ENCODE peak calls at places on chromosomes 3 and 15, in nine cellular contexts. S is uterus, Y is stomach, T is suprapubic skin, O is Peyer's patch, P is sigmoid colon, M is breast epithelium, E is endothelial cell of umbilical vein, W is body of pancreas. C is an unnamed sample.
A peak's percentile ranks its signal among the peaks of the same experiment; 100 is the strongest.

GRCh38 chr3:189787622-189788021 is 156.4 kb downstream of the TP63 start:
- DNase-seq in W (no peak), E (peak; percentile 25), P (no peak), S (no peak), M (no peak), T (no peak), O (no peak), Y (no peak), C (no peak)

GRCh38 chr3:43915546-43915945 is 224.8 kb downstream of the ABHD5 start:
- DNase-seq in M (no peak), P (no peak), W (no peak), E (no peak), O (no peak), S (no peak), Y (no peak), T (no peak), C (no peak)

GRCh38 chr3:76500746-76501275 is 539.1 kb upstream of the ROBO2 start:
- DNase-seq in P (no peak), E (no peak), Y (no peak), O (no peak), S (no peak), W (no peak), T (no peak), M (no peak), C (no peak)

GRCh38 chr3:192772495-192772894 is 45.2 kb upstream of the FGF12 start:
- DNase-seq in S (no peak), M (no peak), E (peak; percentile 19), W (peak; percentile 25), T (no peak), O (no peak), P (no peak), Y (peak; percentile 35), C (no peak)

GRCh38 chr3:71018794-71019193 is 564.7 kb downstream of the FOXP1 start:
- DNase-seq in M (no peak), S (no peak), P (no peak), T (no peak), Y (no peak), E (no peak), W (no peak), O (no peak), C (no peak)

GRCh38 chr15:60757831-60758570 is 279.1 kb upstream of the ICE2 start:
- DNase-seq in T (no peak), P (peak; percentile 67), E (no peak), O (no peak), S (peak; percentile 28), Y (peak; percentile 31), W (peak; percentile 62), M (no peak), C (no peak)

GRCh38 chr3:177352424-177352823 is 155.1 kb upstream of the TBL1XR1 start:
- DNase-seq in Y (no peak), P (no peak), M (no peak), E (no peak), S (no peak), W (no peak), T (no peak), O (no peak), C (no peak)

GRCh38 chr3:128537091-128537703 is 44.2 kb upstream of the GATA2 start:
- DNase-seq in W (no peak), T (no peak), O (no peak), Y (no peak), E (no peak), P (no peak), S (no peak), M (no peak), C (no peak)

GRCh38 chr15:74176262-74177208 is 3.0 kb downstream of the ISLR start:
- DNase-seq in M (peak; percentile 15), W (no peak), T (peak; percentile 49), E (no peak), O (no peak), Y (no peak), P (peak; percentile 64), S (peak; percentile 15), C (no peak)

GRCh38 chr3:60053518-60054265 is 1003.9 kb upstream of the CFAP20DC start:
- DNase-seq in W (no peak), T (no peak), S (no peak), Y (no peak), E (no peak), M (no peak), O (no peak), P (no peak), C (peak; percentile 3)

GRCh38 chr3:188345223-188345622 is 191.3 kb downstream of the LPP start:
- DNase-seq in O (no peak), T (no peak), P (no peak), M (no peak), Y (no peak), S (no peak), W (no peak), E (peak; percentile 95), C (no peak)

GRCh38 chr3:157573281-157573680 is 70.1 kb upstream of the VEPH1 start:
- DNase-seq in E (no peak), O (no peak), T (no peak), Y (no peak), M (no peak), S (no peak), W (no peak), P (no peak), C (no peak)
- TF ChIP-seq POLR2A in E (no peak), O (no peak), T (no peak), Y (no peak), M (no peak), S (no peak), W (no peak), P (no peak), C (no peak)

GRCh38 chr3:49339947-49340800 is at the start of gene USP4:
- DNase-seq in P (peak; percentile 94), E (peak; percentile 91), Y (peak; percentile 95), S (peak; percentile 90), O (peak; percentile 94), M (peak; percentile 87), W (peak; percentile 93), T (peak; percentile 92), C (peak; percentile 87)
- TF ChIP-seq POLR2A in P (peak; percentile 45), E (peak; percentile 87), Y (no peak), S (peak; percentile 76), O (peak; percentile 81), M (no peak), W (peak; percentile 86), T (peak; percentile 53), C (peak; percentile 81)

GRCh38 chr3:126478581-126479310 is 3.1 kb upstream of the ZXDC start:
- DNase-seq in T (peak; percentile 54), M (no peak), W (no peak), P (no peak), Y (no peak), O (no peak), S (no peak), E (no peak), C (no peak)

GRCh38 chr3:126474498-126475410 is 937 bp downstream of the ZXDC start:
- DNase-seq in M (peak; percentile 38), T (peak; percentile 75), E (peak; percentile 65), O (peak; percentile 33), Y (peak; percentile 53), W (peak; percentile 61), S (peak; percentile 28), P (peak; percentile 77), C (no peak)

GRCh38 chr3:126475411-126476114 is at the start of gene ZXDC:
- DNase-seq in P (peak; percentile 97), S (peak; percentile 92), W (peak; percentile 97), M (peak; percentile 93), E (peak; percentile 94), Y (peak; percentile 97), T (peak; percentile 95), O (peak; percentile 89), C (peak; percentile 94)

GRCh38 chr3:126476976-126477330 is 1.3 kb upstream of the ZXDC start:
- DNase-seq in O (no peak), Y (no peak), W (no peak), E (no peak), T (peak; percentile 49), P (no peak), M (no peak), S (no peak), C (peak; percentile 19)

GRCh38 chr3:126476166-126476975 is 680 bp upstream of the ZXDC start:
- DNase-seq in W (peak; percentile 69), P (no peak), M (peak; percentile 63), T (peak; percentile 87), Y (peak; percentile 65), S (peak; percentile 73), O (no peak), E (peak; percentile 62), C (peak; percentile 17)
- TF ChIP-seq POLR2A in W (peak; percentile 77), P (peak; percentile 52), M (peak; percentile 59), T (no peak), Y (peak; percentile 41), S (no peak), O (peak; percentile 10), E (no peak), C (peak; percentile 73)

DNA sequence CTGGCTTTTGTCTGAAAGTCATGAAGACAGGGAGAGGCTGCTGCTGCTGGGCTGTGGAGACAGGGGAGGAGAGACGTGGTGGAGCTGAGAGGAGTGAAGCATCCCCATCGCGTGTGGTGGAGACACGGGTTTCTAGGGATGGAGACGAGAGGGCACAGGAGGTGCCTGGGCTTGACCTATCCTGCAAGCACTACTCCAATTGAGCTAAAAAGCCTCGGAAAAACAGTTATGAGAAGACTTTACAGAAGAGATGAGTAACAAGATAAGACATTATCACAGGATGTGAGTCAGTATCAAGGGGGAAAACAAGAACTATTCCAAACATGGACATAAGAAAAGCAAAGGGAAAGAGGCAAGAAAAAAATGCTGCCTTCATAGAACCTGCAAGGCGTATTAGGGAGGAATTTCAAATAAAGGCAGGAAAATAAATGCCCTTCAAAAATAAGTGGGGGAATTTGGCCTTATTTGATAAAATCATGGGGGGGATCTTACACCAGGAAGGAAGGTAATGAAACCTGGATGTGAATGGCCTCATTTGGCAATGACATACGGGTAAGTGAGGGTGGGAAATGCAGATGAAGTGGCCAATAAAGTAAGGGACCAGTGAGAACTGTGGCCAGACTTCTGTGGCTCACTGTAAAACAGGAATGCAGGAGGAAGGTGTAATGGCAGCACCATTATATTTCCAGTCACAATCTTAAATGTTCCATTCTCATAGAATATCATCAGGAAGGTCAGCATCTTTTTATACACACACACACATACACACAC is 97.9 kb downstream of the PLD1 start:
- DNase-seq in P (no peak), O (no peak), S (peak; percentile 39), T (no peak), W (no peak), E (peak; percentile 87), M (no peak), Y (no peak), C (no peak)
- TF ChIP-seq POLR2A in P (no peak), O (no peak), S (no peak), T (no peak), W (no peak), E (no peak), M (no peak), Y (no peak), C (no peak)

DNA sequence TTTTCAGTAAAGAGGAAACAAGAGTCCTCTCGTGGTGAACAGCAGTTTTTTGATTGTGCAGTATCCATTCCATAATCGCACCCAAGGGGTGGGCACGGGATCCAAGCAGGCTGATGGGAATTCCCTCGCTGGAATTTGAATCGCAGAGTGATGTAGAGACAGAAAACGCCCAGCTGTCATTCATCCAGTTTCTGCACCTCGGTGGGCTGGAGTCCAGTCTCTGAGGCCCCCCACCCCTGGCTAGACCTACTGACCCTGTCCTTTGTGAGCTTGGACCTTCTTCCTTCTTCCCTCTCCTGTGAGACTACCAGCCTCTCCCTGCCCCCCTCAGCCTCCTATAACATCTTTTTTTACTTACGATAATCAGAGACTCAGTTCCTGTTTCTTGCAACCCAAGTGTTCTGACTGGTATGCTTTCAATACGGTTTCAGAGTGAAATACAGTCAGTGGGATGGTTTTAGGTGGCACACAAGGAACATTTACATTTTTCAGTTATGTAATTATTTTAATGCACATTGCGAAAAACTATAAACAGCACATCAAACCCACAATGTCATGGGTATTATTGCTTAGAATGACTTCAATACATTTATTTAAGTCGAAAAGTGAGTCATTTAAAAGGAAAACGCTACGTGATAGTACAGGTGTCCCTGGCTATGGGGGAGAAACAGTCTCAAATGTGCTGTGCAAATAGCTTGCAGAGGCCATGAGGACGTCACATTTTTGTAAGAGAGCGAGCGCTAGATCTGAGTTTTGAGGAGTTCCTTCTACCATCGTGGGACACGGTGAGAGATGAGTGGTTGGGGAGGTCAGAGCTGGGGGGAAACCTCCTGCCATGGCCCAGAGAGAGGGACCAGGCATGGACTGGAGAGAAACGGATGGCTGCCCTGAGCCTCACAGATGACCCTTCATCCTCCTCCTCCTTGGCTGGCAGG is 37.5 kb upstream of the CHST2 start:
- DNase-seq in O (peak; percentile 39), P (no peak), M (no peak), W (no peak), T (no peak), E (no peak), S (no peak), Y (no peak), C (no peak)
- TF ChIP-seq POLR2A in O (no peak), P (no peak), M (no peak), W (no peak), T (no peak), E (no peak), S (no peak), Y (no peak), C (no peak)